ENCODE peak calls at places on chromosomes 1 and 21, in four cellular contexts. M is IMR-90, C is GM12878, Y is HCT116. W is an unnamed sample.
A peak's percentile ranks its signal among the peaks of the same experiment; 100 is the strongest.

GRCh38 chr1:183590225-183591191 is at the start of gene NCF2:
- DNase-seq in M (peak; percentile 57), Y (no peak), C (peak; percentile 96), W (no peak)

GRCh38 chr1:17661546-17662157 is 93.5 kb upstream of the ACTL8 start:
- DNase-seq in Y (peak; percentile 12), C (no peak), M (peak; percentile 44), W (peak; percentile 93)

GRCh38 chr1:108063703-108064102 is 98.7 kb upstream of the VAV3 start:
- DNase-seq in M (no peak), C (no peak), Y (no peak), W (no peak)

GRCh38 chr1:72037745-72038343 is 244.5 kb downstream of the NEGR1 start:
- DNase-seq in M (peak; percentile 49), C (no peak), Y (peak; percentile 4), W (no peak)

GRCh38 chr1:1924849-1925248 is 5.8 kb upstream of the TMEM52 start:
- DNase-seq in C (no peak), M (no peak), Y (no peak), W (no peak)

GRCh38 chr1:111139234-111139955 is 498 bp downstream of the DRAM2 start:
- DNase-seq in Y (peak; percentile 18), C (peak; percentile 60), M (peak; percentile 58), W (peak; percentile 66)

GRCh38 chr1:116794804-116795481 is 40.7 kb downstream of the CD2 start:
- DNase-seq in Y (no peak), M (no peak), C (peak; percentile 87), W (no peak)

GRCh38 chr1:41474490-41475271 is 9.8 kb downstream of the EDN2 start:
- DNase-seq in Y (no peak), C (no peak), M (no peak), W (peak; percentile 71)

GRCh38 chr1:201363455-201363854 is 14.0 kb downstream of the TNNT2 start:
- DNase-seq in Y (no peak), C (no peak), M (no peak), W (no peak)

GRCh38 chr1:44907909-44908308 is 64.9 kb upstream of the PTCH2 start:
- DNase-seq in M (no peak), C (no peak), Y (no peak), W (no peak)

GRCh38 chr1:223224465-223224864 is 81.4 kb upstream of the TLR5 start:
- DNase-seq in C (no peak), Y (no peak), M (no peak), W (no peak)

GRCh38 chr1:54748094-54748835 is 16.1 kb downstream of the PARS2 start:
- DNase-seq in Y (no peak), M (no peak), C (no peak), W (no peak)

GRCh38 chr1:107965112-107965991 is at the start of gene VAV3:
- DNase-seq in M (peak; percentile 10), Y (no peak), C (no peak), W (peak; percentile 90)

GRCh38 chr21:25791321-25791720 is 56.5 kb downstream of the GABPA start:
- DNase-seq in C (no peak), M (no peak), Y (peak; percentile 7), W (no peak)

GRCh38 chr1:246792603-246793002 is 68.4 kb downstream of the SCCPDH start:
- DNase-seq in C (no peak), Y (no peak), M (no peak), W (no peak)
- TF ChIP-seq RAD21 in C (no peak), Y (no peak), M (no peak), W (no peak)

GRCh38 chr1:7116001-7116400 is 330.7 kb downstream of the CAMTA1 start:
- DNase-seq in M (no peak), Y (no peak), C (no peak), W (no peak)

GRCh38 chr1:7113822-7114221 is 328.6 kb downstream of the CAMTA1 start:
- DNase-seq in M (no peak), C (no peak), Y (no peak), W (no peak)

GRCh38 chr1:7110306-7110705 is 325.1 kb downstream of the CAMTA1 start:
- DNase-seq in C (no peak), Y (no peak), M (peak; percentile 21), W (no peak)

GRCh38 chr1:7111855-7112254 is 326.6 kb downstream of the CAMTA1 start:
- DNase-seq in M (no peak), C (no peak), Y (no peak), W (no peak)

DNA sequence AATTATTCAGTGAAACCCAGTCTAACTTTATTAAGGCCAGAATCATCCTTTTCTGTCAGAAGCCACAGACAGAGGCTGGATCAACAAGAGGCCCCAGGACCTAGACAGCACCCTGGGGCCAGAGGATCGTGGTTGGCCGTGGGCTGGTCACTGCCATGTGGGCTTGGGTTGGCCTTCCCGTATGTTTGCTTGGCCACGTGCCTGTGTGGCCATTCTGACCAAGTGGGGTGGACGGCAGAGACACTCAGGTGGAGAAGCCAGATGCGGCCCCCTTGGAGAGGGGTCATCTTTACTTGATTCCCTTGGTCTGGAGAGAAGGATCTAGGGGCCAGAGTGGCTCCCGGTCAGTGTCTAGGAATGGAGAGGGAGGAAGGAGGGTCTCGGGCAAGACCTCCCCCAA is 327.9 kb downstream of the CAMTA1 start:
- DNase-seq in M (no peak), C (no peak), Y (no peak), W (no peak)
- TF ChIP-seq RAD21 in M (no peak), C (no peak), Y (no peak), W (no peak)

DNA sequence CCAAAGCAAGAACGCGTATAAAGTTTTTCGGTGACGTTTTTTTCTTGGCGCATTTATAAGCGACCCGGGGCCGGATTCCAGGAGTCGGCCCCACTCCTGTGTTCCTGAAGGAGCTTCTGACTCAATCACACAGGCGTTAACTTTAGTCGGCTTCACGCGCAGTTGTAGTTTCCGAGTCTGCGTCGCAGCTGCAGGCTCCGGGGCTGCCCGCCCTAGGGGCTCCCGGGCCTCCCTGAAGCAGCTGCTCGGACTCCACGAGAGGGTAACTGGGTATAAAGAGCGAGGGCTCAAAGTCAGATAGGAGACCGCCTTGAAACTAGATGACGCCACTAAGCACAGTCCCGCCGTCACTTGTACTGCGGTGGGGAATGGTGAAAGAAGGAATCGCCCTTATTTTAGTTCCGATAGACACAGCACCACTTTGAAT is 768 bp upstream of the KLHL21 start:
- DNase-seq in Y (no peak), C (no peak), M (peak; percentile 79), W (no peak)
- TF ChIP-seq RAD21 in Y (no peak), C (no peak), M (no peak), W (no peak)

GRCh38 chr1:207032528-207033017 is at the start of gene C1orf116:
- DNase-seq in Y (peak; percentile 88), M (no peak), C (no peak), W (no peak)
- TF ChIP-seq RAD21 in Y (no peak), M (no peak), C (no peak), W (no peak)

DNA sequence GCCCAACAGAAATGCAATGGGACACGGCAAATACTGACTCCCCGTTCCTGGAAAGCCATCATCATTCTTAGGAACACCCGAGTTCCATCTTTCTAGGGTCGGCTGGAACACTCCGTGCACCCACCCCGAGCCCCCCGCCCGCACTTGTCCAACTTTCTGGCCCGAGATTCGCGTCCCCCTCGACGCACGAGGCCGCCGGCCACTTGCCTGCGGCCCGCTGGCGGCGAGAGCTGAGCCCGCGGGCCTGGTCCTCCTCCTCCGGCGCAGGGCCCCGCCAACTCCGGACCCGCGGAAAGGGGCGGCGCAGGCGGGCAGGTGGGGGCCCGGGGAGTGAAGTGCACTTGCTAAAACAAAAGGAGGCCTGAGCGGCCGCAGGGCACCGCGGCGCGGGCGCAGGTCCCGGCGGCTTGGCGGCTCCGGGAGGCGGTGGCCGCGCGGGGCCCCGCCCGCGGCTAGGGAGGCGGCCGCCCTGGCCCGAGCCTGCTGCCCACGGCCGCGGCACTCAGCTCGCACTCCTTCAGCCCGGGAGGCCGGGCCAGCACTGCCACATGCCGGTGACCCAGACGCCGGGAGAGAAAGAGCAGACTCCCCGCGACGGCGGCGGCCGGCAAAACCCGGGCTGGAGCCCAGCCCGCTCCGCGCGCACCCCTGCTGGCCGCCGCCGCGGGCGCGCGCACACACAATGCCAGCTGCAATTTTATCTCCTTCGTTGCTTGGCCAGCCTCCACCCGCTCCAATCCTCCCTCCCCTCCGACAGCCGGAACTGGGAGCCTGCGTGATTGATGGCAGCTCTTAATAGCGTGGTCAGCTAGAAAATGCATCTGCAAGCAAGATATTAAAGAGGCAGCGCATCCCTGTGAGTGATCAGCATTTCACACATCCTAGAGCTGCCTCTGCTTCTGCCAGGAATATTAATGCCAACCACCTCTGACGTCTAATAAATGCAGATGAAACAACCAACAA is 114.3 kb downstream of the RERE start:
- DNase-seq in Y (peak; percentile 82), C (no peak), M (peak; percentile 89), W (peak; percentile 96)
- TF ChIP-seq RAD21 in Y (peak; percentile 39), C (peak; percentile 29), M (peak; percentile 39), W (no peak)

GRCh38 chr1:27021347-27022031 is 8.8 kb upstream of the TENT5B start:
- DNase-seq in C (no peak), M (peak; percentile 41), Y (no peak), W (no peak)
- TF ChIP-seq RAD21 in C (no peak), M (no peak), Y (no peak), W (no peak)

GRCh38 chr1:83571536-83571935 is 427.4 kb downstream of the TTLL7 start:
- DNase-seq in M (no peak), Y (no peak), C (no peak), W (no peak)
- TF ChIP-seq RAD21 in M (no peak), Y (no peak), C (no peak), W (no peak)

GRCh38 chr1:181056560-181056959 is 22.8 kb downstream of the MR1 start:
- DNase-seq in Y (no peak), M (no peak), C (no peak), W (no peak)

DNA sequence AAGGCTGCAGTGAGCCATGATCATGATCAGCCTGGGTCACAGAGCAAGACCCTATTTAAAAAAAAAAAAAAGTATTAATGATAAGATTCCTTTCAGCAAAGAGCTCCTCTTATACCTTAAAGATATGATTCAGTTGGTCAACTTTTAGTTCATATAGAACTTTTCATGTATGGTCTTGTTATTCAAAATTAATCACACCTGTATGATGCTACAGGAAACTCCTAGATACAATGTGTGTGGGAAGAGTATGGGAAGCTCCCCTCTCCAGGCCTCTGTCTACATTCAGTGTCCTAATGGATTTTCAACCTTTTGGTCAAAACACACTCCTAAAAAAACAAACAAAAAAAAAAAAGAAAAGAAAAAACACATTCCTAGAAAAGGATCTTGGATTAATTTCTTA is 17.1 kb downstream of the MR1 start:
- DNase-seq in C (no peak), Y (no peak), M (no peak), W (no peak)
- TF ChIP-seq RAD21 in C (no peak), Y (no peak), M (no peak), W (no peak)

DNA sequence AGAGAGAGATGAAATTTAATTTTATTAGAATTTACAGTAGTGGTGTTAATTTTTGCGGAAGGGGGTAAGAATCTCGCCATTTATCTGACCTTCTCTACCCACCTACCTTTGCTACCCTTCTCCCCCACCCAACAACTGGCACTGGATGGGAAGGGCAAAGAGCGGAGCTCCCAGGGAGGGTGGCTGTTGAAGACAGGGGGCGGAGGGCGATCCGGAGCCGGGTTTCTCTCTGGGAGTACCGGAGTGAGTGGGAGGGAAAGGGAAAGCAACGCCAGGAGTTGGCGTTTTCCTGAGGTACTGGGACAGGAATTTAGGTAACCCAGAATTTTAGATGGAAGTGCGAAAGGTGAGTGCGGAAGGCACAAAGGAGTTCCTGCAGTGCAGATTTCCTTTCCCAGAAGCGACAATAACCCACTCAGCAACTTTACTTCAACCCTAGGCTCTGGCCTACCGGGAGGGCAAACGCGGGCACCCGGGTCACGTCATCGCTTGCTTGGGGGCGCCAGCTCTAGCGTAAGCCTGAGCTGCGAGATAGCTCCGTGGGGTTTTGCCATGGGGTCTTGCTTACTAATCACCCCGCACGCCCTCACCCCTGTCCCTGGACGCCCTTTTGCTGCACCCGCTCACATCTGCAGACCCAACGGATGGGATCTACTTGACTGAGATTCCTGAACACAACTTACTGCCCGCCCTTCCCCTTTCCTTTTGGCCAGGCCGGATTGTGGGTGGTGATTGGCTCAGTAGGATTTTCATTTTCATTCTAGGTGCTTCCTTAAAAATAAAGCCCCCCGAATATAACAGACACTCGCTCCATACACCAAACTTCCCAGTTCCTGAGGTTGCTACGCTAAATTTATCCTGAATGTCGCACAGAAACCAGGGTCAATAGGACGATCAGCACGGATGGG is 413.0 kb upstream of the ESRRG start:
- DNase-seq in C (no peak), Y (no peak), M (no peak), W (peak; percentile 56)
- TF ChIP-seq RAD21 in C (no peak), Y (no peak), M (no peak), W (no peak)

W was measured in SK-N-SH.